ENCODE peak calls at places on chromosomes 2 and 18, in four cellular contexts. J is SK-N-SH, R is H1, H is K562. P is an unnamed sample.

GRCh38 chr2:96856776-96857673 is 791 bp downstream of the ANKRD39 start:
- DNase-seq in R (no peak), J (no peak), H (peak), P (no peak)

GRCh38 chr2:222424281-222424728 is at the start of gene SGPP2:
- DNase-seq in R (no peak), J (no peak), H (no peak), P (peak)

GRCh38 chr2:232377841-232378734 is 463 bp upstream of the ALPP start:
- DNase-seq in R (no peak), H (no peak), J (no peak), P (peak)

GRCh38 chr2:178404380-178404767 is 46.6 kb downstream of the PRKRA start:
- DNase-seq in J (no peak), R (no peak), H (peak), P (no peak)

GRCh38 chr2:119841550-119841949 is 81.8 kb downstream of the PTPN4 start:
- DNase-seq in R (no peak), J (no peak), H (no peak), P (no peak)

GRCh38 chr2:72037322-72037721 is 110.3 kb downstream of the CYP26B1 start:
- DNase-seq in J (no peak), R (no peak), H (no peak), P (no peak)

GRCh38 chr2:46763861-46764260 is 151.7 kb downstream of the MCFD2 start:
- DNase-seq in R (no peak), J (no peak), H (no peak), P (no peak)

GRCh38 chr2:70726947-70727725 is 40.9 kb downstream of the ADD2 start:
- DNase-seq in J (no peak), R (no peak), H (no peak), P (no peak)

GRCh38 chr2:171319164-171319810 is 114.5 kb downstream of the METTL8 start:
- DNase-seq in H (no peak), R (no peak), J (no peak), P (no peak)

GRCh38 chr2:239814136-239814916 is 210.8 kb downstream of the NDUFA10 start:
- DNase-seq in J (no peak), R (no peak), H (peak), P (peak)

GRCh38 chr18:3061581-3062416 is 48.9 kb upstream of the LPIN2 start:
- DNase-seq in J (no peak), H (no peak), R (no peak), P (no peak)

GRCh38 chr2:30105556-30105955 is 41.3 kb upstream of the YPEL5 start:
- DNase-seq in H (no peak), R (no peak), J (no peak), P (no peak)

GRCh38 chr2:45607701-45608100 is 3.4 kb downstream of the SRBD1 start:
- DNase-seq in J (peak), R (peak), H (peak), P (no peak)

GRCh38 chr2:110741491-110741980 is 9.2 kb downstream of the ACOXL start:
- DNase-seq in H (peak), J (no peak), R (no peak), P (peak)

DNA sequence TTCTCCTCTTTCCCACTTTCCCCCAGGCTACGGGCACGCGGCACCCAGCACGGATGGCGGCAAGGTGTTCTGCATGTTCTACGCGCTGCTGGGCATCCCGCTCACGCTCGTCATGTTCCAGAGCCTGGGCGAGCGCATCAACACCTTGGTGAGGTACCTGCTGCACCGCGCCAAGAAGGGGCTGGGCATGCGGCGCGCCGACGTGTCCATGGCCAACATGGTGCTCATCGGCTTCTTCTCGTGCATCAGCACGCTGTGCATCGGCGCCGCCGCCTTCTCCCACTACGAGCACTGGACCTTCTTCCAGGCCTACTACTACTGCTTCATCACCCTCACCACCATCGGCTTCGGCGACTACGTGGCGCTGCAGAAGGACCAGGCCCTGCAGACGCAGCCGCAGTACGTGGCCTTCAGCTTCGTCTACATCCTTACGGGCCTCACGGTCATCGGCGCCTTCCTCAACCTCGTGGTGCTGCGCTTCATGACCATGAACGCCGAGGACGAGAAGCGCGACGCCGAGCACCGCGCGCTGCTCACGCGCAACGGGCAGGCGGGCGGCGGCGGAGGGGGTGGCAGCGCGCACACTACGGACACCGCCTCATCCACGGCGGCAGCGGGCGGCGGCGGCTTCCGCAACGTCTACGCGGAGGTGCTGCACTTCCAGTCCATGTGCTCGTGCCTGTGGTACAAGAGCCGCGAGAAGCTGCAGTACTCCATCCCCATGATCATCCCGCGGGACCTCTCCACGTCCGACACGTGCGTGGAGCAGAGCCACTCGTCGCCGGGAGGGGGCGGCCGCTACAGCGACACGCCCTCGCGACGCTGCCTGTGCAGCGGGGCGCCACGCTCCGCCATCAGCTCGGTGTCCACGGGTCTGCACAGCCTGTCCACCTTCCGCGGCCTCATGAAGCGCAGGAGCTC is 35.4 kb downstream of the KCNK3 start:
- DNase-seq in J (no peak), R (no peak), H (no peak), P (no peak)
- TF ChIP-seq CTCF in J (no peak), R (no peak), H (peak), P (no peak)

DNA sequence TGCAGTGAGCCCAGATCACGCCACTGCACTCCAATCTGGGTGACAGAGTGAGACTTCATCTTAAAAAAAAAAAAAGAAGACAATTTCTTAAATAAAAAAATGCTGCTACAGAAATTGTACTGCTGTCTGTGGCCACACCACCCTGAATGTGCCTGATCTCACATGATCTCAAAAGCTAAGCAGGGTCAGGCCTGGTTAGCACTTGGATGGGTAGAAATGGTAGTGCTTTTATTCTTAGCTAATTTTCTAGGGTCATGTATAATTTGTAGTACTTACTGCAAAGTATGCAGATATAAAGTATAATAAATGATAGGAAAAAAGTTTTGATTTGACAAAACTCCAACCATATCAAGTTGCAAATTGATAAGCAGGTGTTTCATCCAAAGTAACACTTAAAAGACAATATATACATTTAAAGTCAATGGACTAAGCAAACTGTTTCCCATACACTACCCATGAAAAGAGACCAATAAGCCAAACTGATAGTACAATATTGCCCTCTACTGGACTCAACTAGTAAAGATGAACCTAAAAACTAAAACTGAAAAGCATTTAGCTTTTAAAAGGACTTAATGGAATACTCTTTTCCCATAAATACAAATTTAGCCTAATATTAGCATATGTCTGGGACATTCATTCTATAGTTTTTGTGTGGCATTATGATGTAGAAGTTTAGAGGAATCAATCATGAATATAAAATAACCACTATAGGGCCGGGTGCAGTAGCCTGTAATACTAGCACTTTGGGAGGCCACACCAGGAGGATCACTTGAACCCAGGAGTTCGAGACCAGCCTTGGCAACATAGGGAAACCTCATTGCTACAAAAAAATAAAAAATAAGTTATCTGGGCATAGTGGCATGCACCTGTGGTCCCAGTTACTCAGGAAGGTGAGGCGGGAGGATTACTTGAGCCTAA is 18.6 kb upstream of the PEX13 start:
- DNase-seq in R (no peak), H (peak), J (peak), P (no peak)
- TF ChIP-seq TEAD4 in R (no peak), H (no peak), J (no peak), P (no peak)

GRCh38 chr18:37284260-37284659 is 281.3 kb downstream of the CELF4 start:
- DNase-seq in H (no peak), J (no peak), R (no peak), P (no peak)

GRCh38 chr18:37280701-37281100 is 284.9 kb downstream of the CELF4 start:
- DNase-seq in J (no peak), R (no peak), H (no peak), P (no peak)

GRCh38 chr18:37286801-37287200 is 278.8 kb downstream of the CELF4 start:
- DNase-seq in R (no peak), H (no peak), J (no peak), P (no peak)

GRCh38 chr18:37277753-37278152 is 287.8 kb downstream of the CELF4 start:
- DNase-seq in R (no peak), H (no peak), J (no peak), P (no peak)

DNA sequence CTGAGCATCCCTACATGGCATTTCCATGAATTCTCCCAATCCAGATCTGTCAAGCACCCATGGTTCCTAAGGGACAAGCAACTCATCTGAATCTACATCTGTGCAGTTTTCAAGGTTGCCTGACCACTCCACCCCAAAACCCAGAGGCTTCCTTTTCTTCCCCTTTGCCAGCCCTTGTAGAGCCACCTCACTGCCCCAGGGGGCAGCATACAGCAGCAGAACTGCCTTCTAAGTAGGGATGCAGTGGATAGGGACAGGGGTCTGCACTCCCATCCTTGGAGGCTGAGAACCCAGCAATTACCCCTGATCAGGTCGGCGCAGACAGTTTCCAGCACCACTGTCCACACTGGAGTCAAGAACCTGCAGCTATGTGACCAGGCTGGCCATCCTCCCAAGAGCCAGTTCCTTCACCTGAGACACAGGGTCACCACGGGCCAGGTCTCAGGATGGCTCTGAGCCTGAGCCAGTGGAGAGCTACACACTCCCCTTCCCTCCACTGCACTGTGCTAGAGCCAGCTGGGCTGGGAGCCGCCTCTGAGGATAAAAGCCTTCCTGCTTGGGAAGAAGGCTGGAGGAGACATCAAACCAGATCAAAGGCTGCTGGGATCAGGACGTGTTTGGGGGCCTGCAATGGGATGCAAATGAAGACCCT is 283.1 kb downstream of the CELF4 start:
- DNase-seq in H (peak), J (peak), R (no peak), P (peak)
- TF ChIP-seq CTCF in H (peak), J (peak), R (peak), P (peak)

DNA sequence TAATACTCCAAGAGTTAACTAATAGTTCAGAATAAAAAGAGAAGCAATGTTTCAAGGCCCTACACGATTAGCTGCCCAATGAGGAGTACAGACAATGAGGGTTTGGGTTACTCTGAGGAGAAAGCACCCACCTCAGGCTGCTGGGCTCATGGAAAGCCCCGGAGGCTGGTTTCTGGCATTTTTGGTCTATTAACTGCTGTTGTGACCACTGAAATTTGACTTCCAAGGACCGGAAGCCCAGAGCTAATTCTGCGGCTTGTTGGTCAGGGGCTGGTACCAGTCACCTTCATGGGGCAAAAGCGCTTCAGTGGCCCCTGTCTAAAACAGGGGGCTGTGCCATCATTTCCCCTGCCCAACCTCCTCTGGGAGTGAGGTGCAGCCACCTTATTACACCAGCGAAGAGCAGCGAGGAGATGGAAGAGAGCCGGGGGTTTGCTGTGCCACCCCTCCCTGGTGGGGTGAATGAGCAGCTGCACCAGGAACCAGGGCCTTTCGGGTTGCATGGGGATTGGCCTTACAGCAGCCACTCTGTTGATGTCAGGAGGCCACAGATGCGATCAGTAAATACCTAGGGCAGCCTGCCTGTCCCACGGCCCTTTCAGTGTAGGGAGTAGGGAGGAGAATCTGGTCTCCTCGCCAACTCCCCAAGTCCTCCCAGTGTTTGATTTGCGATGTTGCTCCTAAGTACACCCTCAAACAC is 131.3 kb downstream of the CELF4 start:
- DNase-seq in J (no peak), R (no peak), H (no peak), P (no peak)
- TF ChIP-seq TEAD4 in J (no peak), R (no peak), H (no peak), P (no peak)